ENCODE peak calls at places on chromosomes 3 and 15, in seven cellular contexts. H, Z, N, A, E, D and P are unnamed samples.

GRCh38 chr3:36248374-36248773 is 131.9 kb upstream of the STAC start:
- DNase-seq in H (no peak), Z (no peak), N (no peak), A (no peak), E (no peak), D (no peak), P (no peak)

GRCh38 chr15:89575656-89576416 is 567 bp downstream of the TICRR start:
- DNase-seq in H (no peak), Z (no peak), N (no peak), A (no peak), E (no peak), D (peak), P (no peak)

GRCh38 chr15:47339800-47340575 is 377.3 kb upstream of the SEMA6D start:
- DNase-seq in H (no peak), Z (no peak), N (no peak), A (no peak), E (no peak), D (no peak), P (no peak)

GRCh38 chr15:59543721-59544547 is 67.6 kb upstream of the GCNT3 start:
- DNase-seq in H (peak), Z (no peak), N (no peak), A (no peak), E (no peak), D (no peak), P (no peak)

GRCh38 chr15:96330064-96330449 is 443 bp upstream of the NR2F2 start:
- DNase-seq in H (no peak), Z (no peak), N (peak), A (no peak), E (no peak), D (no peak), P (peak)

GRCh38 chr3:52779411-52780297 is 2.3 kb downstream of the ITIH1 start:
- DNase-seq in H (no peak), Z (no peak), N (no peak), A (no peak), E (no peak), D (no peak), P (peak)

GRCh38 chr3:128408693-128409620 is 57.7 kb downstream of the DNAJB8 start:
- DNase-seq in H (no peak), Z (no peak), N (no peak), A (peak), E (no peak), D (peak), P (no peak)

GRCh38 chr3:65884072-65884471 is 154.6 kb downstream of the MAGI1 start:
- DNase-seq in H (no peak), Z (no peak), N (no peak), A (no peak), E (no peak), D (no peak), P (no peak)

GRCh38 chr15:29115093-29115991 is 154.3 kb downstream of the NSMCE3 start:
- DNase-seq in H (no peak), Z (no peak), N (no peak), A (no peak), E (no peak), D (no peak), P (no peak)

GRCh38 chr15:59256538-59256937 is 49.9 kb downstream of the LDHAL6B start:
- DNase-seq in H (no peak), Z (no peak), N (no peak), A (no peak), E (no peak), D (no peak), P (no peak)

GRCh38 chr15:30865257-30865656 is 38.5 kb upstream of the FAN1 start:
- DNase-seq in H (no peak), Z (no peak), N (no peak), A (no peak), E (no peak), D (no peak), P (no peak)

GRCh38 chr3:125150525-125151436 is 61.8 kb downstream of the SLC12A8 start:
- DNase-seq in H (no peak), Z (peak), N (peak), A (no peak), E (no peak), D (no peak), P (peak)

GRCh38 chr15:67771201-67771600 is 54.1 kb upstream of the SKOR1 start:
- DNase-seq in H (no peak), Z (no peak), N (no peak), A (no peak), E (no peak), D (no peak), P (no peak)

GRCh38 chr3:140298569-140299070 is 363.6 kb downstream of the CLSTN2 start:
- DNase-seq in H (no peak), Z (no peak), N (no peak), A (no peak), E (no peak), D (no peak), P (no peak)

GRCh38 chr15:25176991-25177954 is 222.5 kb downstream of the SNRPN start:
- DNase-seq in H (peak), Z (no peak), N (no peak), A (no peak), E (peak), D (peak), P (peak)